ENCODE peak calls at places on chromosomes 7 and 10, in ten cellular contexts. N, X, A, V, Y, M, P, Q, I and F are unnamed samples.

GRCh38 chr7:73832806-73833205 is 2.0 kb downstream of the CLDN4 start:
- DNase-seq in A (no peak), I (no peak), M (no peak), V (no peak), X (no peak), N (no peak), P (no peak), Y (no peak), Q (no peak), F (no peak)

GRCh38 chr10:74056081-74056818 is 58.3 kb downstream of the VCL start:
- DNase-seq in N (peak; percentile 87), X (peak; percentile 70), P (peak; percentile 87), A (peak; percentile 89), Y (no peak), I (peak; percentile 89), Q (no peak), V (peak; percentile 46), M (peak; percentile 85), F (peak; percentile 87)

GRCh38 chr7:130141161-130141857 is 63.9 kb downstream of the TMEM209 start:
- DNase-seq in V (no peak), X (peak; percentile 80), Y (peak; percentile 84), A (peak; percentile 84), M (peak; percentile 72), I (peak; percentile 73), Q (peak; percentile 87), P (peak; percentile 70), N (peak; percentile 86), F (peak; percentile 55)

GRCh38 chr10:77355844-77356243 is 281.8 kb downstream of the KCNMA1 start:
- DNase-seq in N (peak; percentile 55), M (peak; percentile 91), P (peak; percentile 75), Q (no peak), V (no peak), X (peak; percentile 89), I (peak; percentile 78), Y (no peak), A (peak; percentile 79), F (peak; percentile 81)

GRCh38 chr10:4066581-4067403 is 281.8 kb upstream of the KLF6 start:
- DNase-seq in Q (no peak), I (no peak), M (no peak), X (no peak), P (no peak), Y (no peak), N (no peak), A (no peak), V (no peak), F (no peak)

GRCh38 chr10:87844837-87845623 is 18.3 kb downstream of the KLLN start:
- DNase-seq in M (peak; percentile 84), X (peak; percentile 73), Q (no peak), P (peak; percentile 53), I (peak; percentile 70), A (peak; percentile 77), V (no peak), Y (no peak), N (peak; percentile 72), F (peak; percentile 50)

GRCh38 chr10:12643279-12643678 is 293.9 kb downstream of the CAMK1D start:
- DNase-seq in X (no peak), Q (no peak), V (no peak), Y (no peak), I (no peak), P (no peak), N (no peak), A (no peak), M (no peak), F (no peak)

GRCh38 chr10:100356067-100357017 is 9.3 kb downstream of the SCD start:
- DNase-seq in N (no peak), V (no peak), X (no peak), Q (no peak), M (no peak), A (no peak), I (no peak), P (no peak), Y (no peak), F (peak; percentile 84)

GRCh38 chr10:111373696-111374095 is 296.9 kb downstream of the ADRA2A start:
- DNase-seq in A (no peak), P (no peak), I (no peak), M (no peak), X (no peak), V (no peak), N (no peak), Y (no peak), Q (no peak), F (no peak)

GRCh38 chr7:28621369-28621807 is 209.1 kb downstream of the CREB5 start:
- DNase-seq in V (peak; percentile 84), X (no peak), Y (no peak), A (no peak), I (no peak), Q (no peak), M (no peak), N (no peak), P (no peak), F (no peak)

GRCh38 chr7:130189281-130189782 is 15.9 kb downstream of the TMEM209 start:
- DNase-seq in A (peak; percentile 80), X (peak; percentile 15), P (peak; percentile 48), N (peak; percentile 24), M (peak; percentile 34), I (peak; percentile 75), V (no peak), Y (no peak), Q (no peak), F (peak; percentile 71)

GRCh38 chr7:103866919-103867318 is 122.5 kb downstream of the RELN start:
- DNase-seq in I (no peak), Q (no peak), A (no peak), V (no peak), X (no peak), P (no peak), N (no peak), M (no peak), Y (no peak), F (no peak)

GRCh38 chr10:15253951-15254807 is 85.7 kb upstream of the NMT2 start:
- DNase-seq in Q (no peak), P (no peak), I (no peak), Y (no peak), M (no peak), A (no peak), V (peak; percentile 53), X (no peak), N (no peak), F (no peak)
- H3K4me3 ChIP-seq in Q (no peak overlapping the region), P (no peak overlapping the region), I (no peak overlapping the region), Y (no peak overlapping the region), M (no peak overlapping the region), A (no peak overlapping the region), V (peak overlapping the region; percentile 47), X (no peak overlapping the region), N (peak overlapping the region; percentile 28), F (no peak overlapping the region)

GRCh38 chr10:104077282-104078151 is 8.2 kb downstream of the COL17A1 start:
- DNase-seq in M (peak; percentile 33), N (peak; percentile 12), A (no peak), Q (no peak), P (no peak), X (no peak), I (no peak), Y (no peak), V (no peak), F (no peak)

GRCh38 chr10:104072786-104073185 is 12.9 kb downstream of the COL17A1 start:
- DNase-seq in Y (no peak), P (peak; percentile 19), M (no peak), V (no peak), N (no peak), I (no peak), A (no peak), X (no peak), Q (no peak), F (no peak)

GRCh38 chr10:104074505-104074904 is 11.2 kb downstream of the COL17A1 start:
- DNase-seq in V (no peak), A (no peak), Y (no peak), M (no peak), X (no peak), N (no peak), P (no peak), I (no peak), Q (no peak), F (no peak)

GRCh38 chr10:104080762-104081161 is 4.9 kb downstream of the COL17A1 start:
- DNase-seq in P (peak; percentile 30), M (peak; percentile 55), I (no peak), X (no peak), Q (no peak), Y (no peak), N (no peak), V (peak; percentile 59), A (peak; percentile 11), F (peak; percentile 22)

DNA sequence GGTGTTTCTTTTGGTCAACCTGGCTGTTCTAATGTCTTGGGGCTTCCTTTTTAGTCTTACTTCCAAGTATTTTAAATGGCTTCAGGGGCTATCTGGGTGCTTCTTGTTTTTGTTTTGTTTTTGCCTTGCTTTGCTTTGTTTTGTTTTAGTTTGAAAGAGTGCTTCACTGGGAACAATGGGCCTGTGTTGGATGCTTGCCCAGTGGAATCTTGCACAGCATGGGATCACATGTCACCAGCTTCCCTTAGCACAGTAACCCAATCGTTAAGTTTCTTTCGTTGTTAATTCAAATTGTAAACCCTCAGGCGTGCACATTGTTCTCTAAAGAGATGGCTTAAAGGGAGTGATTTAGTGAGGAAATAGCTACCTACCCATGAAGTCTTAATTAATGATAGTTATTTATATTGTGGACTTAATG is 8.9 kb downstream of the COL17A1 start:
- DNase-seq in V (no peak), M (peak; percentile 81), P (peak; percentile 73), I (no peak), Y (no peak), N (peak; percentile 76), A (no peak), X (peak; percentile 62), Q (peak; percentile 40), F (peak; percentile 71)
- TF ChIP-seq CTCF in V (no peak), M (no peak), P (no peak), I (no peak), Y (no peak), N (no peak), A (no peak), X (no peak), Q (no peak), F (no peak)

DNA sequence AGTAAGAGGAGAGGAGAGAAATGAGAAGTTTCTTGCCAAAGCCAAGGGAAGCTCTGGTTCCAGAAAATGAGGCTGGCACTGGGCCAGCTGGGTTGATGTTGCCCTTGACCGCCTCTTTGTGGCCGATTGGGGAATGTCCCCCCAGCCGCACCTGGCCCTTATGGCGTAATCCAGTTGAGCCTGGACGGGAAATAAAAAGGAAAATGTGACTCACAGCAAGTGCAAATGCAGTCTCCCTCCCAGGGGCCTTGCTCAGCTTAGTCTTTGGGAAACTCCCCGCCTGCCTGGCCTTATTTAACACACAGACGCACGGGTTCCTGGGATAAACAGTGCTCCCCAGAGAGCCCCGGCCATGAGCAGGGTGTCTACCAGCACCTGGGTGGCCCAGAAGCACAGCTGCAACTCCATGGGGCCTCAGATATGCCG is 174.8 kb downstream of the KIAA1217 start:
- DNase-seq in P (peak; percentile 98), Y (peak; percentile 72), A (peak; percentile 99), X (peak; percentile 100), N (peak; percentile 100), M (peak; percentile 100), Q (peak; percentile 91), I (peak; percentile 100), V (peak; percentile 90), F (peak; percentile 83)
- H3K4me3 ChIP-seq in P (no peak overlapping the region), Y (no peak overlapping the region), A (no peak overlapping the region), X (no peak overlapping the region), N (no peak overlapping the region), M (no peak overlapping the region), Q (no peak overlapping the region), I (no peak overlapping the region), V (peak overlapping the region; percentile 15), F (no peak overlapping the region)

DNA sequence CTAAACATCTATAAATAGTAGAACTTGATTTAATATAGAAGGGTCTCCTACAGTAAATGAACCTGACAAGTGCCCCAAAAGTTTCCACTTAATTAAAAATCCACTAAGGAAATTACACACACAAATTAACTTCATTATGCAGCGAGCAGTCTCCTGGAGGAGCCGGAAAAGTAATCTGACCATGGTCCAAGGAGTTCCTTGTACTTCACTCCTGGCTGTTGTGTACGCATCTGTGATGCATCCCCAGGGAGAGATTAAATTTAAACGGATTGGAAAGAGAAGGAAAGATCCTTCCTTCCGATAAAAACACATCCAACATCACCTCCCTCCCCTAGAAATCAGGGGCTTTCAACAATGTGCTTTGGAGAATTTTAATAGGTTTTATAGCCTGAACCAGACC is 85.5 kb downstream of the PARD3 start:
- DNase-seq in Y (no peak), X (no peak), M (no peak), A (no peak), Q (no peak), V (no peak), I (no peak), N (no peak), P (no peak), F (no peak)
- TF ChIP-seq CTCF in Y (no peak), X (no peak), M (no peak), A (no peak), Q (no peak), V (no peak), I (no peak), N (no peak), P (no peak), F (no peak)